ENCODE peak calls at places on chromosomes 5 and 9, in five cellular contexts. One of them, this sample, is unnamed.

GRCh38 chr5:113387844-113388243 is 46.9 kb downstream of the TSSK1B start:
- DNase-seq in HL-60: no peak
- DNase-seq in transverse colon: no peak
- DNase-seq in prostate gland: no peak
- DNase-seq in HCT116: no peak
- DNase-seq in this sample: no peak

GRCh38 chr5:40260351-40260750 is 419.4 kb upstream of the PTGER4 start:
- DNase-seq in HL-60: no peak
- DNase-seq in transverse colon: peak
- DNase-seq in prostate gland: peak
- DNase-seq in HCT116: no peak
- DNase-seq in this sample: no peak

GRCh38 chr5:135493406-135494180 is 41.4 kb upstream of the TIFAB start:
- DNase-seq in HL-60: no peak
- DNase-seq in transverse colon: no peak
- DNase-seq in prostate gland: peak
- DNase-seq in HCT116: peak
- DNase-seq in this sample: no peak

GRCh38 chr9:69444021-69444420 is 119.0 kb downstream of the ENTREP1 start:
- DNase-seq in HL-60: no peak
- DNase-seq in transverse colon: no peak
- DNase-seq in prostate gland: no peak
- DNase-seq in HCT116: no peak
- DNase-seq in this sample: no peak

GRCh38 chr9:84139296-84140100 is 158.9 kb downstream of the RMI1 start:
- DNase-seq in HL-60: no peak
- DNase-seq in transverse colon: peak
- DNase-seq in prostate gland: peak
- DNase-seq in HCT116: no peak
- DNase-seq in this sample: no peak

GRCh38 chr9:85700330-85700729 is 41.4 kb downstream of the AGTPBP1 start:
- DNase-seq in HL-60: no peak
- DNase-seq in transverse colon: no peak
- DNase-seq in prostate gland: no peak
- DNase-seq in HCT116: no peak
- DNase-seq in this sample: no peak

GRCh38 chr5:61409568-61409967 is 77.5 kb downstream of the ZSWIM6 start:
- DNase-seq in HL-60: no peak
- DNase-seq in transverse colon: no peak
- DNase-seq in prostate gland: no peak
- DNase-seq in HCT116: peak
- DNase-seq in this sample: no peak

GRCh38 chr5:105752801-105753200 is 1917.9 kb downstream of the EFNA5 start:
- DNase-seq in HL-60: no peak
- DNase-seq in transverse colon: no peak
- DNase-seq in prostate gland: no peak
- DNase-seq in HCT116: no peak
- DNase-seq in this sample: no peak

GRCh38 chr5:72507360-72508238 is at the start of gene ZNF366:
- DNase-seq in HL-60: no peak
- DNase-seq in transverse colon: no peak
- DNase-seq in prostate gland: no peak
- DNase-seq in HCT116: no peak
- DNase-seq in this sample: no peak

GRCh38 chr9:126664893-126665695 is 51.4 kb downstream of the LMX1B start:
- DNase-seq in HL-60: no peak
- DNase-seq in transverse colon: no peak
- DNase-seq in prostate gland: peak
- DNase-seq in HCT116: no peak
- DNase-seq in this sample: no peak

GRCh38 chr5:15383469-15383868 is 116.5 kb upstream of the FBXL7 start:
- DNase-seq in HL-60: no peak
- DNase-seq in transverse colon: no peak
- DNase-seq in prostate gland: no peak
- DNase-seq in HCT116: no peak
- DNase-seq in this sample: no peak

GRCh38 chr5:135913713-135914626 is 18.3 kb upstream of the IL9 start:
- DNase-seq in HL-60: no peak
- DNase-seq in transverse colon: no peak
- DNase-seq in prostate gland: no peak
- DNase-seq in HCT116: no peak
- DNase-seq in this sample: no peak

GRCh38 chr9:30198463-30199309 is 2185.8 kb upstream of the ACO1 start:
- DNase-seq in HL-60: no peak
- DNase-seq in transverse colon: no peak
- DNase-seq in prostate gland: no peak
- DNase-seq in HCT116: no peak
- DNase-seq in this sample: no peak

GRCh38 chr5:80324912-80325311 is 5.1 kb downstream of the SPZ1 start:
- DNase-seq in HL-60: no peak
- DNase-seq in transverse colon: no peak
- DNase-seq in prostate gland: no peak
- DNase-seq in HCT116: no peak
- DNase-seq in this sample: no peak

GRCh38 chr5:110956280-110956912 is 115.1 kb upstream of the TSLP start:
- DNase-seq in HL-60: no peak
- DNase-seq in transverse colon: no peak
- DNase-seq in prostate gland: no peak
- DNase-seq in HCT116: no peak
- DNase-seq in this sample: no peak

GRCh38 chr9:126703330-126704156 is 89.8 kb downstream of the LMX1B start:
- DNase-seq in HL-60: no peak
- DNase-seq in transverse colon: no peak
- DNase-seq in prostate gland: no peak
- DNase-seq in HCT116: no peak
- DNase-seq in this sample: peak

DNA sequence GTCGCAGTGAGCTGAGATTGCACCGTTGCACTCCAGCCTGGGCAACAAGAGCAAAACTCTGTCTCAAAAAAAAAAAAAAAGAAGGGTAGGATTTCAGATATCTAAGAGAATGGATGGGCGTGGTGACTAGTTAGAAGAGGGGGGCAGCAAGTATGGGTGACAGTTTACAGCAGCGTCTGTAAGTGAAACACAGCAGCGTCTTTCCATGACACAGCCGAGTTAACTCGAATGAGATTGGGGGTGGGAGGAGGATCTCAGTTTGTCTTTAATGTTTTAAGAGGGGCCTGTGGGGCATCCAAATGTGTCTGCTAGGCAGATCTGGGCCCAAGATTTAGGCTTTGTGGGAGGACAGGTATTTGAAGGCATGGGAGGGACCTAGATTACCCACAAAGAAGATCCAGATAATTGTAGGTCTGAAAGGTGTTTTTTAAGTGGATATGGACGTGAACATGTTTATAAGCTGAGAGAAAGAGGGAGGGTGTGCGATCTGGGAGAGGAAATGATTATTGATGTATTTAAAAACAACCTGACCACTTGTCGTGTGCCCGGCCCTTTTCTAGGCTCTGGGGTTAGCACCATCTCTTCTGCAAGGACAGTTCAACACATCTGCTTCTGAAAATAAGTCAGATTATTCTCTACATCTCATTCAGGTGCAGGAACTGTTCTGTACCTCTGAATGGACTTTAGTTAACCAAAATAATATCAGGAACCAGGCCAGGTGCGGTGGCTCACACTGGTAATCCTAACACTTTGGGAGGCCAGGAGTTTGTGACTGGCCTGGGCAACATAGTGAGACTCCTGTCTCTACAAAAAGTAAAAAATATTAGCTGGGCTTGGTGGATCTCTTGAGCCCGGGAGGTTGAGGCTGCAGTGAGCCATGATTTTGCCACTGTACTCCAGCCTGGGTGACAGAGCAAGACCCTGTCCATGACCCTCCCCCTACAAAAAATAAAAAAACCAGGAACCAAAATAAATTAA is 2.5 kb downstream of the CEP78 start:
- DNase-seq in HL-60: no peak
- DNase-seq in transverse colon: no peak
- DNase-seq in prostate gland: no peak
- DNase-seq in HCT116: no peak
- DNase-seq in this sample: no peak
- H3K27ac ChIP-seq in HL-60: no peak
- H3K27ac ChIP-seq in transverse colon: no peak
- H3K27ac ChIP-seq in prostate gland: no peak
- H3K27ac ChIP-seq in HCT116: no peak
- H3K27ac ChIP-seq in this sample: no peak

GRCh38 chr9:19552693-19553092 is 143.9 kb downstream of the ACER2 start:
- DNase-seq in HL-60: no peak
- DNase-seq in transverse colon: no peak
- DNase-seq in prostate gland: no peak
- DNase-seq in HCT116: no peak
- DNase-seq in this sample: no peak

GRCh38 chr9:19554518-19554917 is 145.7 kb downstream of the ACER2 start:
- DNase-seq in HL-60: no peak
- DNase-seq in transverse colon: no peak
- DNase-seq in prostate gland: no peak
- DNase-seq in HCT116: no peak
- DNase-seq in this sample: no peak

GRCh38 chr9:19555214-19555613 is 146.4 kb downstream of the ACER2 start:
- DNase-seq in HL-60: no peak
- DNase-seq in transverse colon: no peak
- DNase-seq in prostate gland: no peak
- DNase-seq in HCT116: no peak
- DNase-seq in this sample: no peak

GRCh38 chr9:19552282-19552681 is 143.5 kb downstream of the ACER2 start:
- DNase-seq in HL-60: no peak
- DNase-seq in transverse colon: no peak
- DNase-seq in prostate gland: no peak
- DNase-seq in HCT116: no peak
- DNase-seq in this sample: no peak

DNA sequence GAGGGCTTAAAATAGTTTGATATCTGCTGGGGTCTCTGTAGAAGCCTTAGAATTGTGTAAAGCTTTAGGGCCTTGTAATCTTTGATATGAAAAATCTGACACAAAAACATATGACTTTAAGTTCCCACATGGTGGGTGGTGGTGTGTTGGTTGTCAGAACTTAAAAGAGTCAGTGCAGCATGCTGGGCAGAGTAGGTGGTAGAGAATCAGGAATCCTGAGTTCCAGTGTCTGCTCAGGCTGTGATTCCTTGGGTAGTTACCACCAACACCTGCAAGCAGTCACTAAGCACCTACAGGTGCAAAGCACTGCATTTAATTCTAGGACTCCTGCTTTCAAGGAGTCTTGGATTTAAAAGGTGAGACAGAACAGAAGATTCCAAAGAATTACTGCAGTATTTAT is 144.6 kb downstream of the ACER2 start:
- DNase-seq in HL-60: no peak
- DNase-seq in transverse colon: no peak
- DNase-seq in prostate gland: no peak
- DNase-seq in HCT116: no peak
- DNase-seq in this sample: no peak
- TF ChIP-seq POLR2AphosphoS5 in HL-60: no peak
- TF ChIP-seq POLR2AphosphoS5 in transverse colon: no peak
- TF ChIP-seq POLR2AphosphoS5 in prostate gland: no peak
- TF ChIP-seq POLR2AphosphoS5 in HCT116: no peak
- TF ChIP-seq POLR2AphosphoS5 in this sample: no peak

GRCh38 chr5:160129841-160130240 is 10.6 kb upstream of the PWWP2A start:
- DNase-seq in HL-60: no peak
- DNase-seq in transverse colon: no peak
- DNase-seq in prostate gland: no peak
- DNase-seq in HCT116: no peak
- DNase-seq in this sample: no peak

GRCh38 chr5:160133918-160134304 is 14.7 kb upstream of the PWWP2A start:
- DNase-seq in HL-60: no peak
- DNase-seq in transverse colon: no peak
- DNase-seq in prostate gland: no peak
- DNase-seq in HCT116: no peak
- DNase-seq in this sample: no peak

GRCh38 chr5:160128632-160129031 is 9.4 kb upstream of the PWWP2A start:
- DNase-seq in HL-60: no peak
- DNase-seq in transverse colon: no peak
- DNase-seq in prostate gland: no peak
- DNase-seq in HCT116: no peak
- DNase-seq in this sample: no peak

GRCh38 chr5:160134332-160134731 is 15.1 kb upstream of the PWWP2A start:
- DNase-seq in HL-60: no peak
- DNase-seq in transverse colon: no peak
- DNase-seq in prostate gland: no peak
- DNase-seq in HCT116: no peak
- DNase-seq in this sample: no peak

DNA sequence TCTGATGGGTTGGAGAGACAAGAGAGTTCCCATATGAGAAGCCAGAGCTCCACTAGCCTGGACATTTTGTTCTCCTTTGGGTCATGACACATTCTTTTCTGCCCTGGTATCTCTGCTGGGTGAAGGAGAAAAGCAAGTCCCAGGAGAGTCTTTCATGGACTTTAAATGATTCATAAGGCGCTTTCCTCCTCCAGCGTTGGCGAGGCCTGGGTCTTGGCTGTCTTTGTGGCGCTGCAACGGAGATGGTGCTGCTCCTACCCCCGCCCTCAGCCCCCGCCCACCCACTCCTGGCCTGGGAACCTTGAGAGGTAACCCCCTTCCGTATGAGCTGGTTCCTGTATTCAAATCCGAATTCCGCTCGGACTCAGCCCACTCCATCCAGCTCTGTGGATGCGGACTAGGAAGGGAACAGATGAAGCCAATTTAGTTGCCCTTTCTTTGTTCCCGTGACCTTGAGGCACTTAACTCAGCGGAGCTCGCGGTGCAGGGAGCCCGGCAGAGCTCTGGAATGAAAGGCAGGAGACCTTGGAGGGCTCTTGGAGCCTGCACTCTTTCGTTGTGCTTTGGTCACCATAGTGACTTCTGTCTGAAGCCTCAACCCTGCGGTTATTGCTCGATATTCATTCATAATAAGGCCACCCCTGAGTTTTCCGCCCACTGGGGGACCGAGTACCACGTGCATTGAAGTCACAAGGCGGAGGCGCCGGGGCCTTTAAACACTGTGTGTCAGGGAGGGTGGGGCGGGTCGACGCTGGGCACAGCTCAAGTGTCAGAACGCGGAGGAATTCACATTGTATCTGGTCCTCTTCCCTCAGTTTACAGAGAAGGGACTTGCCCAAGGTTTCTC is 14.0 kb upstream of the PWWP2A start:
- DNase-seq in HL-60: no peak
- DNase-seq in transverse colon: no peak
- DNase-seq in prostate gland: no peak
- DNase-seq in HCT116: no peak
- DNase-seq in this sample: no peak
- H3K4me3 ChIP-seq in HL-60: no peak
- H3K4me3 ChIP-seq in transverse colon: peak
- H3K4me3 ChIP-seq in prostate gland: no peak
- H3K4me3 ChIP-seq in HCT116: no peak
- H3K4me3 ChIP-seq in this sample: peak

DNA sequence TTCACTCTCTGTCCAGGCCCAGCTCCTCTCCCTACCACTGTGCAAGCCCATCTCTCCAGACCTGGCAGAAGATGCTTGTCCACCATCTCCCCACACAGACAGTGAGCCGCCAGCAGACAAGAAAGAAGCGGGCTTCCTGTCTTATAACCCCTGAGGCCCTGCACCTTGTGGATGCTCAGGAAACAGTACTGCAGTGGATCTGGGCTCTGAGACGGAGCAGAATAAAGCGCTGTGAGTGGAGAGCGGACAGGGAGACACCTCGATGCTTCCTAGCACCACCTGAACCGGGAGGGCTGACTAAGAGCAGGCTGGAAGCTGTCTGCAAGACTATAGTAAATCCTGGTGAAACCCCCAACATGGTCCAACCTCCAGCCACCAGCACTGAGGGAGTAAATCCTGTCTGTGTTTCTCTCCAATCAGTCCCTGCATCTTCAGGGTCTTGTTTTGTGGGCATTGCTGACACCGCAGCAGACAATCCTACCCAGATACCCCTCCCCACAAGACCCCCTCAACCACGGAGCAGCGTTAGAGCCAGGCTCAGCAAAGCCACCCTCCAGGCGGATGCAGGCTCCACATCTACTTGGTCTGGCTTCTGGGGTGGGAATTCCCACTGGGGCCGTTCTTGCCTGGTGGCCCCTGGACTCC is 18.7 kb downstream of the ORM2 start:
- DNase-seq in HL-60: no peak
- DNase-seq in transverse colon: no peak
- DNase-seq in prostate gland: no peak
- DNase-seq in HCT116: no peak
- DNase-seq in this sample: no peak
- H3K27ac ChIP-seq in HL-60: peak
- H3K27ac ChIP-seq in transverse colon: peak
- H3K27ac ChIP-seq in prostate gland: no peak
- H3K27ac ChIP-seq in HCT116: no peak
- H3K27ac ChIP-seq in this sample: peak

This sample was measured in sigmoid colon.